ENCODE peak calls at places on chromosome 7, in five cellular contexts. One of them, this sample, is unnamed.

GRCh38 chr7:85908051-85908450 is 721.2 kb upstream of the SEMA3D start:
- DNase-seq in body of pancreas: no peak
- DNase-seq in Peyer's patch: no peak
- DNase-seq in heart left ventricle: no peak
- DNase-seq in A549: no peak
- DNase-seq in this sample: no peak

GRCh38 chr7:29764227-29764626 is 42.1 kb upstream of the WIPF3 start:
- DNase-seq in heart left ventricle: no peak
- DNase-seq in A549: no peak
- DNase-seq in body of pancreas: no peak
- DNase-seq in Peyer's patch: no peak
- DNase-seq in this sample: no peak

GRCh38 chr7:49852619-49853462 is 79.4 kb downstream of the VWC2 start:
- DNase-seq in Peyer's patch: no peak
- DNase-seq in body of pancreas: peak; percentile 52
- DNase-seq in A549: peak; percentile 34
- DNase-seq in heart left ventricle: no peak
- DNase-seq in this sample: no peak

GRCh38 chr7:55570939-55571338 is 1.4 kb downstream of the VOPP1 start:
- DNase-seq in body of pancreas: no peak
- DNase-seq in Peyer's patch: no peak
- DNase-seq in A549: no peak
- DNase-seq in heart left ventricle: no peak
- DNase-seq in this sample: no peak

GRCh38 chr7:5610500-5611186 is 170.8 kb downstream of the RNF216 start:
- DNase-seq in A549: no peak
- DNase-seq in body of pancreas: no peak
- DNase-seq in heart left ventricle: no peak
- DNase-seq in Peyer's patch: no peak
- DNase-seq in this sample: no peak

GRCh38 chr7:68439897-68440296 is 1158.4 kb upstream of the AUTS2 start:
- DNase-seq in Peyer's patch: no peak
- DNase-seq in heart left ventricle: no peak
- DNase-seq in A549: no peak
- DNase-seq in body of pancreas: no peak
- DNase-seq in this sample: no peak

GRCh38 chr7:117716707-117717294 is 156.4 kb downstream of the CTTNBP2 start:
- DNase-seq in A549: no peak
- DNase-seq in heart left ventricle: no peak
- DNase-seq in Peyer's patch: peak; percentile 53
- DNase-seq in body of pancreas: peak; percentile 26
- DNase-seq in this sample: no peak

GRCh38 chr7:91436655-91437054 is 172.4 kb downstream of the FZD1 start:
- DNase-seq in Peyer's patch: no peak
- DNase-seq in heart left ventricle: no peak
- DNase-seq in body of pancreas: no peak
- DNase-seq in A549: no peak
- DNase-seq in this sample: no peak

GRCh38 chr7:122546496-122546895 is 152.4 kb downstream of the RNF133 start:
- DNase-seq in A549: no peak
- DNase-seq in heart left ventricle: no peak
- DNase-seq in Peyer's patch: no peak
- DNase-seq in body of pancreas: no peak
- DNase-seq in this sample: no peak

GRCh38 chr7:151143261-151144015 is 24.1 kb downstream of the GBX1 start:
- DNase-seq in Peyer's patch: peak; percentile 40
- DNase-seq in body of pancreas: peak; percentile 14
- DNase-seq in heart left ventricle: no peak
- DNase-seq in A549: no peak
- DNase-seq in this sample: no peak

GRCh38 chr7:26042237-26042636 is 109.8 kb upstream of the NFE2L3 start:
- DNase-seq in A549: no peak
- DNase-seq in heart left ventricle: no peak
- DNase-seq in Peyer's patch: no peak
- DNase-seq in body of pancreas: no peak
- DNase-seq in this sample: no peak

GRCh38 chr7:28228386-28228785 is 47.8 kb upstream of the JAZF1 start:
- DNase-seq in body of pancreas: no peak
- DNase-seq in Peyer's patch: no peak
- DNase-seq in heart left ventricle: no peak
- DNase-seq in A549: no peak
- DNase-seq in this sample: no peak

GRCh38 chr7:26061340-26062239 is 90.4 kb upstream of the NFE2L3 start:
- DNase-seq in body of pancreas: peak; percentile 89
- DNase-seq in A549: peak; percentile 68
- DNase-seq in Peyer's patch: peak; percentile 92
- DNase-seq in heart left ventricle: peak; percentile 33
- DNase-seq in this sample: no peak

GRCh38 chr7:81299272-81299671 is 380.4 kb upstream of the SEMA3C start:
- DNase-seq in A549: peak; percentile 36
- DNase-seq in body of pancreas: no peak
- DNase-seq in Peyer's patch: no peak
- DNase-seq in heart left ventricle: no peak
- DNase-seq in this sample: peak; percentile 93

GRCh38 chr7:4713183-4713784 is 31.2 kb downstream of the FOXK1 start:
- DNase-seq in A549: no peak
- DNase-seq in body of pancreas: no peak
- DNase-seq in Peyer's patch: no peak
- DNase-seq in heart left ventricle: no peak
- DNase-seq in this sample: no peak

GRCh38 chr7:39616138-39616537 is 7.2 kb upstream of the RALA start:
- DNase-seq in body of pancreas: no peak
- DNase-seq in heart left ventricle: no peak
- DNase-seq in A549: no peak
- DNase-seq in Peyer's patch: no peak
- DNase-seq in this sample: no peak

GRCh38 chr7:155007947-155008346 is 5.0 kb upstream of the PAXIP1 start:
- DNase-seq in heart left ventricle: no peak
- DNase-seq in body of pancreas: no peak
- DNase-seq in A549: peak; percentile 25
- DNase-seq in Peyer's patch: no peak
- DNase-seq in this sample: no peak

GRCh38 chr7:82598958-82599357 is 155.4 kb upstream of the CACNA2D1 start:
- DNase-seq in body of pancreas: no peak
- DNase-seq in Peyer's patch: no peak
- DNase-seq in heart left ventricle: no peak
- DNase-seq in A549: no peak
- DNase-seq in this sample: peak; percentile 52

GRCh38 chr7:133829336-133829897 is 297.7 kb upstream of the LRGUK start:
- DNase-seq in heart left ventricle: no peak
- DNase-seq in body of pancreas: no peak
- DNase-seq in Peyer's patch: no peak
- DNase-seq in A549: no peak
- DNase-seq in this sample: no peak

GRCh38 chr7:105173586-105173985 is 159.6 kb downstream of the KMT2E start:
- DNase-seq in heart left ventricle: no peak
- DNase-seq in body of pancreas: no peak
- DNase-seq in A549: no peak
- DNase-seq in Peyer's patch: no peak
- DNase-seq in this sample: no peak

GRCh38 chr7:42480304-42480665 is 243.3 kb upstream of the GLI3 start:
- DNase-seq in Peyer's patch: no peak
- DNase-seq in A549: no peak
- DNase-seq in heart left ventricle: no peak
- DNase-seq in body of pancreas: no peak
- DNase-seq in this sample: no peak

GRCh38 chr7:129461809-129462208 is 27.6 kb downstream of the STRIP2 start:
- DNase-seq in heart left ventricle: no peak
- DNase-seq in body of pancreas: no peak
- DNase-seq in Peyer's patch: no peak
- DNase-seq in A549: no peak
- DNase-seq in this sample: no peak

GRCh38 chr7:48090095-48090805 is 1.2 kb downstream of the UPP1 start:
- DNase-seq in heart left ventricle: peak; percentile 62
- DNase-seq in A549: no peak
- DNase-seq in Peyer's patch: peak; percentile 63
- DNase-seq in body of pancreas: peak; percentile 34
- DNase-seq in this sample: no peak

GRCh38 chr7:140696024-140696678 is 357 bp upstream of the NDUFB2 start:
- DNase-seq in Peyer's patch: peak; percentile 98
- DNase-seq in A549: peak; percentile 97
- DNase-seq in heart left ventricle: peak; percentile 97
- DNase-seq in body of pancreas: peak; percentile 93
- DNase-seq in this sample: peak; percentile 40

GRCh38 chr7:130273863-130274262 is 7.2 kb downstream of the CPA2 start:
- DNase-seq in heart left ventricle: no peak
- DNase-seq in body of pancreas: no peak
- DNase-seq in Peyer's patch: no peak
- DNase-seq in A549: no peak
- DNase-seq in this sample: no peak

DNA sequence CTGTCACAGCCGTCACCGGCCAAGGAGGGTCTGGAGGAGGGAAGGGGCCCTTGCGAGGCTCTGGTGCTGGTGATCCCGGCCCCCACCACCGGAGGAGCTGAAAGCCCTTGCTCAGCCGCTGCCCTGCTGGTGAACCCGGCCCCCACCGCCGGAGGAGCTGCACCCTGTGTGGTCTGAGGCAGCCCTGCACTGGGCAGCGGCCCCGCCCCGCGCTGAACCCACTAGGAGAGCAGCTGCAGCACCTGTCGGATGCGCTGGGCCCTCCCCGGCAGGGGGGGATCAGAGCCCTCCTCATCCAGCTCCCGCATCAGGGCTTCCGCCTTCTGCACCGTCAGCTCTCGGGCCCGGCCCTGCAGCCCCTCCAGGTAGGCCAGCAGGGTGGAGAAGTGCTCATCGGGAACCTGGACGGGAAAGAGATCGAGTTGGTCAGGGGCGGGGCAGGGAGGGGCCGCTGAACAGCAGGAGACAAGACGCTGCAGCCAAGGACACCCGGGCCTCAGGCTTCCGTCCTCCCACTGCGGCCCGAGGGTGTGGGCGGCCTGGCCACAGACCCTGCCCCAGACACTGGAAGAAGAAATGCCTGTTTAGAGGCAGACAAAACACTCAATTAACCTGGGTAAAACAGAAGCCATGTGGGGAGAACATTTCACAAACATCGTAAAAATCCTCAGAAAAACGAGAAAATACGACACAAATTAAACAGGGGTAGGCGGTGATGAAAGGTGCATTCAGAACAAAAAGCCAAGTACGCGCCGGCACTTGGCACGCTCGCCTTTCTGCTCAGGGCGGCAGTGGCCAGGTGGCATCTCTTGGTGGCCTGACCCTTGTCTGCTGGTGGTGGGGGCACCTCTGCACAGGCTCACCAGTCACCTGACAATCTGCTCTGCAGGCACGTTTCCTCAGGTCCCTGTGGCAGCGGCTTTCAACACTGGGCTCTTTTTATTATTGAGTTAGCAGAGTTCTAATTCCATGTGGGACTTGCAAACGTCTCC is 14.7 kb downstream of the CYP2W1 start:
- DNase-seq in heart left ventricle: no peak
- DNase-seq in A549: no peak
- DNase-seq in body of pancreas: no peak
- DNase-seq in Peyer's patch: no peak
- DNase-seq in this sample: no peak
- TF ChIP-seq CTCF in heart left ventricle: no peak
- TF ChIP-seq CTCF in A549: no peak
- TF ChIP-seq CTCF in body of pancreas: no peak
- TF ChIP-seq CTCF in Peyer's patch: no peak
- TF ChIP-seq CTCF in this sample: no peak

DNA sequence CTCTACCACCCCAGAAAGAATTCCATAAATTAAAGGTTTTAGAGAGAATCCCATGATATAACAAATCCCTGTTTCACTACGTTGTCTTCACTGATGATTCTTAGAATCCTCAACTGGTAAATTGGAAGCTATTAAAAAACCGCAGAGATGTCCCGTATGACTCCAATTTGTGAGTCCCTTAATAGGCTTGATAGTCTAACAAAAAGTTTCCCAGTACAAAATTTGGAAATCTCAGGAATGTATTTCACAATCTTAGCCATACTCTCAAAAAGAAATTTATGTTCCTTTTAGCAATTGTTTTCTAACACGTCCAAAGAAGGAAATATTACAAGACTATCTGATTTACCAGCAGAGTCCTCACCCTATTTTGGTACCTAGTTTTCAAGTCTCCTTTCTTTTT is 2.5 kb downstream of the TES start:
- DNase-seq in A549: no peak
- DNase-seq in heart left ventricle: no peak
- DNase-seq in Peyer's patch: no peak
- DNase-seq in body of pancreas: no peak
- DNase-seq in this sample: no peak
- H3K4me3 ChIP-seq in A549: peak overlapping the region; percentile 89
- H3K4me3 ChIP-seq in heart left ventricle: no peak overlapping the region
- H3K4me3 ChIP-seq in Peyer's patch: peak overlapping the region; percentile 66
- H3K4me3 ChIP-seq in body of pancreas: no peak overlapping the region
- H3K4me3 ChIP-seq in this sample: peak overlapping the region; percentile 80

DNA sequence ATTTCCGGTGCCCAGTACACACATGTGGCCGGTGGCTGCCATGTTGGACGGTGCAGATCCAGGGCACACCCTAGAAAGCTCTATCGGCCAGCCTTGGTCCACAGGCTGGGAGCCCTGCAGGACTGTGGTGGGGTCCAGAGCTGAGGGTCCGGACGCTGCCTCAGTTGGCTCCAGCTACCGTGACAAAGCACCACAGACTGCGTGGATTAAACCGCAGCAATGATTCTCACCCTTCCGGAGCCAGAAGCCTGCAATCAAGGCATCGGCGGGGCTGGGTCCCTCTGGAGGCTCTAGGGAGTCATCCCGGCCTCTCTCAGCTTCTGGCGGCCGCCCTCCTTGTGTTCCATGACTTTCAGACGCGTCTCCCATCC is 50.1 kb downstream of the PDGFA start:
- DNase-seq in heart left ventricle: peak; percentile 17
- DNase-seq in A549: no peak
- DNase-seq in Peyer's patch: peak; percentile 33
- DNase-seq in body of pancreas: no peak
- DNase-seq in this sample: no peak
- TF ChIP-seq CTCF in heart left ventricle: no peak
- TF ChIP-seq CTCF in A549: no peak
- TF ChIP-seq CTCF in Peyer's patch: no peak
- TF ChIP-seq CTCF in body of pancreas: no peak
- TF ChIP-seq CTCF in this sample: no peak

DNA sequence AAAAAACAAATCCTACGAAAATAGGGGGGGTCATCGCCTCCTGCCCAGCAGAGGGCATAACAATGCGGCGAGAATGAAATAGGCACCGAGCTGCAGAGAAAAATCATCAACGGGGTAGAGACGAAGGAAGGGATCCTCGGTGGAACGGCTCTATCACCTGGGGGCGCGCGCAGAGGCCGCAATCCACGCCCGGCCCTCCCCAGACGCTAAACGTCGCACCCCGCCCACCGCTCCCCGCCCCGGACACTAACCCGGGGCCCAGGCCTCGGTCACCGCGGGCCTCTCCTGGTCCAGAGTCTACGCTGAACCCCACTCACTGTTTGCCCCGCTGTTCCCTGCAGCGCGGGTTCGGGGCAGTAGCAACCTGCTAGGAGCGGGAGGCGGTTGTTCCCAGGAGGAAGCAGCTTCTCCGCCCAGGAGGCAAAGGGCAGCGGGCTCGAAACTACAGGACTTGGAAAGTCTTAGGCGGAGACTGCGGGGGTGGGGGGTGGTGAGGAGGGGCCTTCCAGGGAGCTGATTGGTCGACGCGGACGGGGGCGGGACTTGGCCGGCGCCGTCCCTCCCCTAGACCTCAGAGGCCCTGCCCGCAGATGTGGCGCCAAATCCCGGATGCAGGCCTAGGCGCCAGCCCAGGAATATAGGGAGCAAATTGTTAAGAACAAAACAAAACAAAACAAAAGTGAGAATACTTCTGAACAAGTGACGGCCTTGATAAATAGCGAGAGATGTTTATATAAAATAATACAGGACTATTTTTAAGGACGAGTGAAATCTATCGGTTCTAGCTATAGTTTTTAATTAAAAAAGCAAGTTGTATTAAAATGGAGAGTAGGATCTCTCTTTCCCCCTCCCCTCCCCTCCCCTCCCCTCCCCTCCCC is at the start of gene TCAF1:
- DNase-seq in body of pancreas: peak; percentile 97
- DNase-seq in A549: peak; percentile 92
- DNase-seq in heart left ventricle: peak; percentile 98
- DNase-seq in Peyer's patch: peak; percentile 98
- DNase-seq in this sample: peak; percentile 49
- H3K4me3 ChIP-seq in body of pancreas: peak within 1 kb of the TSS; percentile 63
- H3K4me3 ChIP-seq in A549: peak within 1 kb of the TSS; percentile 88
- H3K4me3 ChIP-seq in heart left ventricle: peak within 1 kb of the TSS; percentile 93
- H3K4me3 ChIP-seq in Peyer's patch: peak within 1 kb of the TSS; percentile 88
- H3K4me3 ChIP-seq in this sample: peak within 1 kb of the TSS; percentile 89

This sample was measured in AG04449.